ENCODE peak calls at places on chromosomes 6 and 20, in four cellular contexts. F is CD8-positive, alpha-beta memory T cell; O is GM12865; J is kidney glomerular epithelial cell. V is an unnamed sample.

GRCh38 chr6:43956478-43956877 is 170.8 kb downstream of the MRPL14 start:
- DNase-seq in F (no peak), O (no peak), J (no peak), V (no peak)

GRCh38 chr20:24309596-24309995 is 159.8 kb upstream of the SYNDIG1 start:
- DNase-seq in F (no peak), O (no peak), J (no peak), V (no peak)

GRCh38 chr6:54173084-54173483 is 61.8 kb downstream of the MLIP start:
- DNase-seq in F (no peak), O (no peak), J (no peak), V (peak; percentile 3)

GRCh38 chr6:169190144-169190584 is 63.5 kb downstream of the THBS2 start:
- DNase-seq in F (no peak), O (no peak), J (peak; percentile 73), V (peak; percentile 86)

GRCh38 chr6:2971420-2972218 is at the start of gene SERPINB6:
- DNase-seq in F (peak; percentile 24), O (no peak), J (peak; percentile 35), V (peak; percentile 90)

GRCh38 chr20:10651227-10651990 is 22.4 kb downstream of the JAG1 start:
- DNase-seq in F (no peak), O (no peak), J (no peak), V (no peak)

GRCh38 chr20:7272512-7272911 is 505.0 kb downstream of the BMP2 start:
- DNase-seq in F (no peak), O (no peak), J (no peak), V (peak; percentile 12)

GRCh38 chr6:7087491-7087979 is 20.2 kb upstream of the RREB1 start:
- DNase-seq in F (no peak), O (peak; percentile 79), J (no peak), V (no peak)

GRCh38 chr20:45833883-45834796 is 541 bp downstream of the SNX21 start:
- DNase-seq in F (peak; percentile 32), O (peak; percentile 43), J (peak; percentile 36), V (no peak)

GRCh38 chr6:140912686-140913085 is 1220.0 kb upstream of the GJE1 start:
- DNase-seq in F (no peak), O (no peak), J (no peak), V (no peak)

GRCh38 chr6:14549319-14549770 is 431.8 kb downstream of the CD83 start:
- DNase-seq in F (no peak), O (no peak), J (no peak), V (no peak)

GRCh38 chr20:7516631-7517051 is 423.6 kb downstream of the HAO1 start:
- DNase-seq in F (no peak), O (no peak), J (no peak), V (peak; percentile 61)

GRCh38 chr6:140051521-140052455 is 677.3 kb upstream of the CITED2 start:
- DNase-seq in F (no peak), O (no peak), J (peak; percentile 82), V (peak; percentile 96)

GRCh38 chr6:141056945-141057635 is 1075.6 kb upstream of the GJE1 start:
- DNase-seq in F (no peak), O (no peak), J (no peak), V (peak; percentile 9)

GRCh38 chr6:44219053-44219814 is 2.5 kb downstream of the MYMX start:
- DNase-seq in F (no peak), O (peak; percentile 86), J (peak; percentile 14), V (no peak)

GRCh38 chr6:122804962-122805499 is 16.0 kb downstream of the SMPDL3A start:
- DNase-seq in F (no peak), O (no peak), J (no peak), V (no peak)

GRCh38 chr6:143513410-143513809 is 1.9 kb upstream of the FUCA2 start:
- DNase-seq in F (peak; percentile 37), O (peak; percentile 51), J (no peak), V (no peak)

GRCh38 chr20:48722002-48722731 is 105.6 kb downstream of the PREX1 start:
- DNase-seq in F (no peak), O (peak; percentile 81), J (no peak), V (peak; percentile 75)

GRCh38 chr6:2712102-2712501 is 38.6 kb downstream of the MYLK4 start:
- DNase-seq in F (no peak), O (no peak), J (no peak), V (no peak)

GRCh38 chr6:72595812-72596211 is 26.1 kb upstream of the KCNQ5 start:
- DNase-seq in F (no peak), O (peak; percentile 35), J (no peak), V (no peak)

GRCh38 chr6:142746524-142746923 is 198.5 kb downstream of the HIVEP2 start:
- DNase-seq in F (peak; percentile 6), O (peak; percentile 57), J (no peak), V (no peak)

GRCh38 chr20:4985658-4986057 is 15.7 kb downstream of the SLC23A2 start:
- DNase-seq in F (no peak), O (peak; percentile 67), J (no peak), V (peak; percentile 77)

GRCh38 chr6:70298070-70298469 is 4.8 kb downstream of the COL9A1 start:
- DNase-seq in F (no peak), O (no peak), J (no peak), V (no peak)